ENCODE peak calls at places on chromosomes 5 and 9, in four cellular contexts. Z is NCI-H1105 treated with DMSO at 0.1 percent for 48 hours; S is hypothalamus; N is stimulated activated naive CD8-positive, alpha-beta T cell treated with anti-CD3 and anti-CD28 coated beads, Interleukin-15, amount 100 ng/mL, for 72 hours. C is an unnamed sample.

GRCh38 chr5:138752951-138753793 is at the start of gene CTNNA1:
- DNase-seq in N (peak), S (peak), Z (peak), C (peak)

GRCh38 chr5:177538876-177539275 is 15.5 kb downstream of the FAM193B start:
- DNase-seq in N (no peak), Z (no peak), S (no peak), C (no peak)

GRCh38 chr9:105413486-105414068 is 34.3 kb upstream of the FSD1L start:
- DNase-seq in N (no peak), Z (peak), S (peak), C (no peak)

GRCh38 chr5:6576861-6577501 is 55.9 kb downstream of the NSUN2 start:
- DNase-seq in N (no peak), S (no peak), Z (peak), C (peak)

GRCh38 chr5:58818515-58818914 is 235.6 kb downstream of the RAB3C start:
- DNase-seq in S (no peak), N (no peak), Z (no peak), C (no peak)

GRCh38 chr5:93278876-93279275 is 302.1 kb downstream of the NR2F1-AS1 start:
- DNase-seq in Z (no peak), S (no peak), N (no peak), C (no peak)

GRCh38 chr5:75389430-75389829 is 52.4 kb downstream of the HMGCR start:
- DNase-seq in Z (no peak), N (no peak), S (no peak), C (no peak)

GRCh38 chr9:19446361-19446861 is 37.6 kb downstream of the ACER2 start:
- DNase-seq in Z (no peak), S (no peak), N (no peak), C (no peak)

GRCh38 chr5:43661102-43661501 is 58.1 kb downstream of the NNT start:
- DNase-seq in N (no peak), Z (no peak), S (no peak), C (no peak)

GRCh38 chr9:129237195-129237611 is 59.1 kb upstream of the IER5L start:
- DNase-seq in Z (no peak), N (peak), S (peak), C (no peak)

GRCh38 chr5:9212605-9213004 is 333.3 kb downstream of the SEMA5A start:
- DNase-seq in Z (no peak), S (no peak), N (no peak), C (no peak)

GRCh38 chr5:177440990-177441780 is 5.4 kb upstream of the PRR7 start:
- DNase-seq in S (no peak), N (no peak), Z (no peak), C (no peak)

C was measured in osteocyte.